ENCODE peak calls at places on chromosome 3, in six cellular contexts. N, Q, L, G, F and T are unnamed samples.

GRCh38 chr3:128415773-128416577 is 50.7 kb downstream of the DNAJB8 start:
- DNase-seq in N (no peak), Q (no peak), L (no peak), G (no peak), F (no peak), T (no peak)

GRCh38 chr3:137066092-137066491 is 108.3 kb downstream of the IL20RB start:
- DNase-seq in N (no peak), Q (no peak), L (no peak), G (no peak), F (no peak), T (no peak)

GRCh38 chr3:11717768-11718581 is 74.3 kb upstream of the VGLL4 start:
- DNase-seq in N (no peak), Q (peak; percentile 41), L (no peak), G (no peak), F (peak; percentile 50), T (peak; percentile 69)

GRCh38 chr3:79217096-79217495 is 550.7 kb downstream of the ROBO1 start:
- DNase-seq in N (no peak), Q (no peak), L (no peak), G (no peak), F (no peak), T (no peak)

GRCh38 chr3:101868534-101869464 is 19.5 kb downstream of the NFKBIZ start:
- DNase-seq in N (no peak), Q (no peak), L (no peak), G (peak; percentile 67), F (no peak), T (no peak)

GRCh38 chr3:195763248-195763830 is 42.6 kb downstream of the MUC20 start:
- DNase-seq in N (no peak), Q (no peak), L (no peak), G (no peak), F (no peak), T (no peak)

GRCh38 chr3:38645076-38645475 is 4.4 kb downstream of the SCN5A start:
- DNase-seq in N (no peak), Q (no peak), L (no peak), G (no peak), F (no peak), T (no peak)

GRCh38 chr3:12316721-12317351 is 28.0 kb downstream of the PPARG start:
- DNase-seq in N (no peak), Q (no peak), L (no peak), G (no peak), F (no peak), T (no peak)

GRCh38 chr3:48411606-48412374 is 18.1 kb downstream of the PLXNB1 start:
- DNase-seq in N (no peak), Q (no peak), L (no peak), G (no peak), F (no peak), T (no peak)

GRCh38 chr3:173589116-173589515 is 191.6 kb downstream of the NLGN1 start:
- DNase-seq in N (no peak), Q (no peak), L (no peak), G (no peak), F (no peak), T (no peak)

GRCh38 chr3:63969866-63970265 is 53.4 kb downstream of the PSMD6 start:
- DNase-seq in N (no peak), Q (no peak), L (no peak), G (no peak), F (no peak), T (no peak)

GRCh38 chr3:186213946-186214345 is 105.1 kb upstream of the ETV5 start:
- DNase-seq in N (no peak), Q (no peak), L (peak; percentile 34), G (no peak), F (no peak), T (no peak)

GRCh38 chr3:188211476-188211875 is 57.5 kb downstream of the LPP start:
- DNase-seq in N (no peak), Q (no peak), L (no peak), G (no peak), F (no peak), T (peak; percentile 47)

GRCh38 chr3:15551902-15552301 is 30.4 kb upstream of the COLQ start:
- DNase-seq in N (no peak), Q (no peak), L (no peak), G (no peak), F (no peak), T (no peak)

GRCh38 chr3:85670626-85671025 is 711.8 kb downstream of the CADM2 start:
- DNase-seq in N (no peak), Q (no peak), L (no peak), G (no peak), F (no peak), T (no peak)

GRCh38 chr3:9901967-9902366 is 681 bp upstream of the IL17RE start:
- DNase-seq in N (no peak), Q (no peak), L (no peak), G (no peak), F (no peak), T (no peak)

GRCh38 chr3:160038862-160039562 is 50.4 kb downstream of the IL12A start:
- DNase-seq in N (peak; percentile 34), Q (peak; percentile 51), L (no peak), G (no peak), F (no peak), T (peak; percentile 56)
- TF ChIP-seq EZH2 in N (no peak), Q (peak; percentile 43), L (no peak), G (no peak), F (peak; percentile 85), T (no peak)

DNA sequence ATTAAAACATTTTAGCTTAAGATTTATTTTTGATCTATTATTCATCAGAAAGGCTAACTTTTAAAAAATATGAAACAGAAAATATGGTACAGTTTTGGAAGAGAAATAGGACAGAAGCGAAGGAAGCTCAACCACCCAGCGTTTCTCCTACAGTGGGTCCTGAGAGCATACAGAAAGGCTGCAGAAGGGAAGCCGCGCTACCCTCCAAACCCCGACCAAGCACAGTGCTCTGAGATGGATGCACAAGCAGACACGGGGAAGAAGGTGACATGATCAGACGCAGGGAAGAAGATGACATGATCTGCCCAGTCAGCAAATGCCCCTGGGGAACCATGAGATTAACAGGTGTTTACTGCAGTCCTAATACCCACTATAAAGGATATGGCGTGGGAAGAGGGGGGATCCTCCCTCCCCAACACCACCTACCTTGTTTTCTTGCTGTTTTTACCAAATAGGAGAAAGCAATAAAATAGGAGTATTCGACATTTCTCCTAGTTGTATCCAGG is 14.4 kb downstream of the DCUN1D1 start:
- DNase-seq in N (no peak), Q (no peak), L (no peak), G (no peak), F (no peak), T (no peak)
- TF ChIP-seq EZH2 in N (no peak), Q (no peak), L (no peak), G (no peak), F (no peak), T (no peak)

DNA sequence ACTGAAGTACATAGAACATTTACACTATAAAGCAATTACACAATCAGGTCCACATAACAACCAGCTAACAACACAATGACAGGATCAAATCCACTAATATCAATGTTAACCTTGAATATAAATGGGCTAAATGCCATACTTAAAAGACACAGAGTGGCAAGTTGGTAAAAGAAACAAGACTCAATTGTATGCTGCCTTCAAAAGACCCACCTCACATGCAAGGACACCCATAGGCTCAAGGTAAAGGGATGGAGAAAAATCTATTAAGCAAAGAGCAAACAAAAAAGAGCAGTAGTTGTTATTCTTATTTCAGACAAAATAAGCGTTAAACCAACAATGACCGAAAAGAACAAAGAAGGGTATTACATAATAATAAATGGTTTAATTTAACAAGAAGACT is 183.3 kb downstream of the PYDC2 start:
- DNase-seq in N (no peak), Q (no peak), L (no peak), G (no peak), F (no peak), T (no peak)
- TF ChIP-seq EZH2 in N (no peak), Q (no peak), L (no peak), G (no peak), F (no peak), T (no peak)

GRCh38 chr3:62875103-62876002 is at the start of gene CADPS:
- DNase-seq in N (no peak), Q (peak; percentile 77), L (no peak), G (no peak), F (peak; percentile 23), T (peak; percentile 78)
- TF ChIP-seq EZH2 in N (no peak), Q (no peak), L (no peak), G (no peak), F (peak; percentile 63), T (no peak)

GRCh38 chr3:132262305-132262704 is 54.9 kb upstream of the ACP3 start:
- DNase-seq in N (no peak), Q (no peak), L (no peak), G (peak; percentile 40), F (no peak), T (no peak)
- TF ChIP-seq EZH2 in N (no peak), Q (no peak), L (no peak), G (no peak), F (no peak), T (no peak)

GRCh38 chr3:107432013-107432515 is 54.8 kb downstream of the CCDC54 start:
- DNase-seq in N (no peak), Q (peak; percentile 29), L (no peak), G (no peak), F (peak; percentile 31), T (peak; percentile 63)

GRCh38 chr3:107429330-107430181 is 52.3 kb downstream of the CCDC54 start:
- DNase-seq in N (peak; percentile 91), Q (peak; percentile 91), L (peak; percentile 82), G (peak; percentile 64), F (peak; percentile 91), T (peak; percentile 94)

GRCh38 chr3:107431298-107432012 is 54.2 kb downstream of the CCDC54 start:
- DNase-seq in N (peak; percentile 76), Q (peak; percentile 82), L (peak; percentile 51), G (peak; percentile 76), F (peak; percentile 70), T (peak; percentile 80)

GRCh38 chr3:107430214-107431047 is 53.2 kb downstream of the CCDC54 start:
- DNase-seq in N (peak; percentile 21), Q (peak; percentile 16), L (peak; percentile 12), G (no peak), F (peak; percentile 61), T (peak; percentile 59)

DNA sequence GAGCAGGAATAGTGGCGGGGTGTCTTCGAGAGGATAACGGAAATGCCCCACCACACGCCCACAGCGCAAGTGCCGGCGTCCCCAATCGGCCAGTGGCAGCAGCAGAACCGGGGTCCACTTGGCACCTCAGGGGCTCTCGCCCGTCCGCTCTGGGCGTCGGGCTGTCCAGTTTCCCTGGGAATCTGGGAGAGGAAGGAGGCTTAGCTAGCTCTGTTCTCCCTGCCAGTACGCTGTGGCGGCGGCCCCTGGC is 53.7 kb downstream of the CCDC54 start:
- DNase-seq in N (peak; percentile 25), Q (no peak), L (no peak), G (no peak), F (peak; percentile 17), T (no peak)
- TF ChIP-seq EZH2 in N (no peak), Q (no peak), L (no peak), G (no peak), F (no peak), T (no peak)

GRCh38 chr3:27726240-27726639 is 4.1 kb upstream of the EOMES start:
- DNase-seq in N (no peak), Q (no peak), L (no peak), G (no peak), F (no peak), T (no peak)

GRCh38 chr3:27722957-27723802 is 1.1 kb upstream of the EOMES start:
- DNase-seq in N (no peak), Q (peak; percentile 59), L (no peak), G (no peak), F (no peak), T (peak; percentile 25)

GRCh38 chr3:27721717-27722564 is at the start of gene EOMES:
- DNase-seq in N (peak; percentile 63), Q (peak; percentile 89), L (peak; percentile 68), G (no peak), F (peak; percentile 46), T (peak; percentile 56)

GRCh38 chr3:27723803-27724458 is 1.8 kb upstream of the EOMES start:
- DNase-seq in N (no peak), Q (peak; percentile 39), L (no peak), G (no peak), F (no peak), T (peak; percentile 35)

GRCh38 chr3:27724459-27725197 is 2.5 kb upstream of the EOMES start:
- DNase-seq in N (no peak), Q (peak; percentile 60), L (no peak), G (no peak), F (no peak), T (no peak)
- TF ChIP-seq EZH2 in N (no peak), Q (peak; percentile 92), L (no peak), G (no peak), F (no peak), T (peak; percentile 27)